ENCODE peak calls at places on chromosomes 2 and 18, in five cellular contexts. W is lung, X is brain microvascular endothelial cell, A is cardiac muscle cell, N is AG09309. J is an unnamed sample.

GRCh38 chr18:63881851-63882250 is 5.7 kb upstream of the SERPINB2 start:
- DNase-seq in W (no peak), X (peak; percentile 34), A (no peak), N (no peak), J (no peak)

GRCh38 chr2:175432021-175432420 is 250.5 kb upstream of the ATP5MC3 start:
- DNase-seq in W (no peak), X (no peak), A (no peak), N (no peak), J (no peak)

GRCh38 chr18:67433971-67434370 is 82.5 kb downstream of the DSEL start:
- DNase-seq in W (no peak), X (no peak), A (no peak), N (no peak), J (no peak)

GRCh38 chr2:128178650-128179460 is 87.9 kb downstream of the UGGT1 start:
- DNase-seq in W (peak; percentile 39), X (peak; percentile 54), A (peak; percentile 65), N (peak; percentile 20), J (no peak)

GRCh38 chr2:3487028-3487425 is 32.3 kb downstream of the ADI1 start:
- DNase-seq in W (no peak), X (no peak), A (no peak), N (no peak), J (no peak)

GRCh38 chr2:147989809-147990403 is 30.6 kb downstream of the ORC4 start:
- DNase-seq in W (no peak), X (peak; percentile 41), A (peak; percentile 18), N (peak; percentile 31), J (no peak)

GRCh38 chr2:121902171-121902591 is 146.7 kb downstream of the TSN start:
- DNase-seq in W (no peak), X (peak; percentile 18), A (no peak), N (no peak), J (peak; percentile 60)

GRCh38 chr2:153917570-153917969 is 45.8 kb downstream of the GALNT13 start:
- DNase-seq in W (no peak), X (no peak), A (no peak), N (no peak), J (no peak)

GRCh38 chr18:79574938-79575525 is 104.6 kb upstream of the CTDP1 start:
- DNase-seq in W (no peak), X (no peak), A (no peak), N (no peak), J (peak; percentile 58)

GRCh38 chr2:224666951-224667553 is 49.1 kb downstream of the CCDC195 start:
- DNase-seq in W (no peak), X (no peak), A (no peak), N (no peak), J (no peak)

GRCh38 chr2:15941970-15942710 is 1.8 kb downstream of the MYCN start:
- DNase-seq in W (no peak), X (no peak), A (peak; percentile 55), N (no peak), J (peak; percentile 77)

GRCh38 chr2:127418300-127419111 is at the start of gene PROC:
- DNase-seq in W (no peak), X (no peak), A (no peak), N (no peak), J (no peak)

GRCh38 chr2:47033102-47033880 is 117.7 kb upstream of the MCFD2 start:
- DNase-seq in W (no peak), X (peak; percentile 14), A (no peak), N (no peak), J (no peak)

GRCh38 chr2:213150315-213150951 is 979 bp downstream of the IKZF2 start:
- DNase-seq in W (peak; percentile 42), X (no peak), A (peak; percentile 17), N (no peak), J (no peak)

GRCh38 chr2:240930096-240930630 is 24.0 kb downstream of the CROCC2 start:
- DNase-seq in W (no peak), X (no peak), A (no peak), N (no peak), J (no peak)

GRCh38 chr2:192146069-192147006 is 48.4 kb downstream of the TMEFF2 start:
- DNase-seq in W (no peak), X (peak; percentile 55), A (no peak), N (no peak), J (no peak)

GRCh38 chr2:237868631-237869356 is 9.4 kb downstream of the RAMP1 start:
- DNase-seq in W (no peak), X (no peak), A (no peak), N (no peak), J (no peak)

GRCh38 chr2:144780983-144781382 is 261.1 kb upstream of the ZEB2 start:
- DNase-seq in W (no peak), X (no peak), A (no peak), N (peak; percentile 47), J (no peak)

GRCh38 chr18:25467226-25468065 is 115.5 kb upstream of the ZNF521 start:
- DNase-seq in W (no peak), X (no peak), A (peak; percentile 5), N (no peak), J (no peak)

GRCh38 chr2:168913171-168913484 is 12.0 kb downstream of the G6PC2 start:
- DNase-seq in W (no peak), X (no peak), A (no peak), N (no peak), J (no peak)

GRCh38 chr2:138373993-138374408 is 127.6 kb upstream of the SPOPL start:
- DNase-seq in W (no peak), X (peak; percentile 21), A (peak; percentile 46), N (peak; percentile 16), J (no peak)

GRCh38 chr18:63869374-63869773 is 18.1 kb upstream of the SERPINB2 start:
- DNase-seq in W (no peak), X (peak; percentile 81), A (no peak), N (no peak), J (no peak)

GRCh38 chr2:6922201-6922656 is 5.0 kb downstream of the RNF144A start:
- DNase-seq in W (no peak), X (no peak), A (no peak), N (no peak), J (no peak)

GRCh38 chr2:142868281-142868762 is 9.1 kb upstream of the KYNU start:
- DNase-seq in W (peak; percentile 63), X (no peak), A (no peak), N (no peak), J (no peak)

GRCh38 chr18:76380791-76381405 is 114.1 kb downstream of the ZNF516 start:
- DNase-seq in W (no peak), X (no peak), A (peak; percentile 57), N (no peak), J (no peak)

GRCh38 chr2:203625712-203626111 is 80.7 kb upstream of the CD28 start:
- DNase-seq in W (no peak), X (no peak), A (no peak), N (no peak), J (no peak)

GRCh38 chr2:47569658-47570398 is 166.9 kb downstream of the MSH2 start:
- DNase-seq in W (no peak), X (no peak), A (peak; percentile 57), N (no peak), J (no peak)

GRCh38 chr2:85053802-85054201 is 79.4 kb upstream of the TCF7L1 start:
- DNase-seq in W (no peak), X (peak; percentile 53), A (no peak), N (no peak), J (no peak)

GRCh38 chr2:218881744-218882462 is 1.3 kb downstream of the WNT10A start:
- DNase-seq in W (no peak), X (no peak), A (no peak), N (no peak), J (no peak)

GRCh38 chr18:56933472-56933871 is 213.4 kb upstream of the BOD1L2 start:
- DNase-seq in W (no peak), X (no peak), A (no peak), N (no peak), J (no peak)

GRCh38 chr2:63054812-63055509 is 4.3 kb downstream of the OTX1 start:
- DNase-seq in W (no peak), X (no peak), A (no peak), N (no peak), J (no peak)

GRCh38 chr2:63053235-63053888 is 2.7 kb downstream of the OTX1 start:
- DNase-seq in W (no peak), X (no peak), A (no peak), N (no peak), J (no peak)

GRCh38 chr2:63055510-63056308 is 5.1 kb downstream of the OTX1 start:
- DNase-seq in W (no peak), X (no peak), A (peak; percentile 20), N (no peak), J (peak; percentile 70)

GRCh38 chr2:63052411-63053234 is 2.0 kb downstream of the OTX1 start:
- DNase-seq in W (no peak), X (no peak), A (no peak), N (no peak), J (no peak)

GRCh38 chr2:63053889-63054725 is 3.5 kb downstream of the OTX1 start:
- DNase-seq in W (no peak), X (no peak), A (peak; percentile 2), N (no peak), J (peak; percentile 72)
- TF ChIP-seq CTCF in W (no peak), X (peak; percentile 68), A (peak; percentile 37), N (peak; percentile 30), J (peak; percentile 70)

GRCh38 chr2:170377469-170378207 is 199.7 kb downstream of the MYO3B start:
- DNase-seq in W (no peak), X (no peak), A (no peak), N (peak; percentile 17), J (no peak)
- TF ChIP-seq CTCF in W (no peak), X (no peak), A (no peak), N (no peak), J (peak; percentile 53)

GRCh38 chr2:41784496-41784895 is 263.3 kb upstream of the PKDCC start:
- DNase-seq in W (no peak), X (no peak), A (no peak), N (no peak), J (no peak)
- TF ChIP-seq CTCF in W (no peak), X (no peak), A (no peak), N (no peak), J (no peak)

GRCh38 chr2:33084433-33084832 is 137.7 kb downstream of the LTBP1 start:
- DNase-seq in W (no peak), X (no peak), A (no peak), N (no peak), J (no peak)

GRCh38 chr2:33083671-33084387 is 137.1 kb downstream of the LTBP1 start:
- DNase-seq in W (no peak), X (no peak), A (no peak), N (no peak), J (no peak)

GRCh38 chr2:33090553-33091134 is 143.9 kb downstream of the LTBP1 start:
- DNase-seq in W (no peak), X (no peak), A (no peak), N (no peak), J (no peak)

GRCh38 chr2:33085646-33086045 is 138.9 kb downstream of the LTBP1 start:
- DNase-seq in W (no peak), X (no peak), A (no peak), N (no peak), J (no peak)

DNA sequence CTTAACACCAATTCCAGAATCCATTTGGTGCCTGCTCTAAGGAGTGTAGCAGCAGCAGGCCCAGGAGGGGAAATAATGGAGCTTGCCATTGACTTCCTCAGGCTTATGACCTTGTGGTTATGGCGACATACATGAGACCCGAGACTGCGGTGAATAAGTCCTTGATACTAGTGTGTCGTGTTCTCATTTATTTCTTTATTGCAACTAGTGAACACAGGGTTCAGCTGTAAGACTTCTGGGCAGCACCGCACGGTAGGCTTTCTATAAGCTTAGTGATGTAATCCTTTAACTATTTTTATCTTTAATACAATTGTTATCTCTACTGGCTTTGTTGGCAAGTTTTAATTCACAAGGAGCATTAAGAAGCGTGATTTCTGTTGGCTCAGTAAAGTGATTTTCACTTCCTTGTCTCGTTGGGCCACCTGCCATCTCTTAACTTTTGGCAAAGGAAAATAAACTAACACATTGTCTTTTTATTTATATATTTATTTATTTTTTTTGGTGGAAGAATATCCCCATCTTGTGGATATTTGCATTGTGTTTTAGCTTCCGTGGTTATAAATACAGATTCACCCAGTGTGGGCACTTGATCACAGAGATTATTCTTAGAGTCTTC is 139.8 kb downstream of the LTBP1 start:
- DNase-seq in W (no peak), X (peak; percentile 57), A (no peak), N (no peak), J (no peak)
- TF ChIP-seq CTCF in W (no peak), X (peak; percentile 6), A (peak; percentile 23), N (no peak), J (no peak)